ENCODE peak calls at places on chromosomes 4 and X, in four cellular contexts. O is naive thymus-derived CD8-positive, alpha-beta T cell; I is nephron progenitor cell; R is stimulated activated CD8-positive, alpha-beta memory T cell treated with anti-CD3 and anti-CD28 coated beads, Interleukin-2, amount 100 ng/mL, for 48 hours. W is an unnamed sample.

GRCh38 chr4:186932631-186933150 is 209.0 kb upstream of the FAT1 start:
- DNase-seq in O (no peak), I (no peak), R (no peak), W (no peak)

GRCh38 chrX:144896323-144896722 is 351.0 kb upstream of the SPANXN1 start:
- DNase-seq in O (no peak), I (no peak), R (no peak), W (no peak)

GRCh38 chr4:169620846-169621228 is 459 bp downstream of the CLCN3 start:
- DNase-seq in O (no peak), I (peak; percentile 13), R (no peak), W (no peak)

GRCh38 chrX:56797966-56798711 is 69.1 kb downstream of the NBDY start:
- DNase-seq in O (no peak), I (no peak), R (no peak), W (peak; percentile 70)

GRCh38 chr4:41644288-41644914 is 104.1 kb downstream of the PHOX2B start:
- DNase-seq in O (no peak), I (peak; percentile 93), R (peak; percentile 1), W (peak; percentile 80)

GRCh38 chrX:126552313-126553022 is at the start of gene DCAF12L1:
- DNase-seq in O (no peak), I (peak; percentile 74), R (no peak), W (no peak)

GRCh38 chr4:184826315-184827266 is 823 bp upstream of the ACSL1 start:
- DNase-seq in O (peak; percentile 22), I (peak; percentile 46), R (peak; percentile 30), W (no peak)

GRCh38 chr4:37891221-37892159 is 606 bp downstream of the TBC1D1 start:
- DNase-seq in O (peak; percentile 40), I (no peak), R (peak; percentile 52), W (peak; percentile 78)